ENCODE peak calls at places on chromosomes 5 and 9, in five cellular contexts. One of them, this sample, is unnamed.
A peak's percentile ranks its signal among the peaks of the same experiment; 100 is the strongest.

GRCh38 chr9:37480759-37481158 is 5.0 kb upstream of the POLR1E start:
- DNase-seq in colonic mucosa: no peak
- DNase-seq in coronary artery: no peak
- DNase-seq in A549: no peak
- DNase-seq in AG09319: no peak
- DNase-seq in this sample: no peak

GRCh38 chr9:117488659-117489058 is 73.8 kb upstream of the ASTN2 start:
- DNase-seq in colonic mucosa: no peak
- DNase-seq in coronary artery: no peak
- DNase-seq in A549: no peak
- DNase-seq in AG09319: no peak
- DNase-seq in this sample: no peak

GRCh38 chr9:95058795-95059386 is 258.6 kb downstream of the FANCC start:
- DNase-seq in colonic mucosa: no peak
- DNase-seq in coronary artery: no peak
- DNase-seq in A549: no peak
- DNase-seq in AG09319: no peak
- DNase-seq in this sample: no peak

GRCh38 chr5:30607301-30607700 is 586.2 kb upstream of the CDH6 start:
- DNase-seq in colonic mucosa: no peak
- DNase-seq in coronary artery: no peak
- DNase-seq in A549: no peak
- DNase-seq in AG09319: no peak
- DNase-seq in this sample: no peak

GRCh38 chr9:127980056-127980705 is 608 bp downstream of the EEIG1 start:
- DNase-seq in colonic mucosa: peak; percentile 72
- DNase-seq in coronary artery: no peak
- DNase-seq in A549: no peak
- DNase-seq in AG09319: no peak
- DNase-seq in this sample: peak; percentile 63

GRCh38 chr5:172688735-172689572 is 47.9 kb downstream of the NEURL1B start:
- DNase-seq in colonic mucosa: peak; percentile 69
- DNase-seq in coronary artery: no peak
- DNase-seq in A549: no peak
- DNase-seq in AG09319: no peak
- DNase-seq in this sample: peak; percentile 71

GRCh38 chr5:17808566-17808965 is 174.3 kb downstream of the TAF11L14 start:
- DNase-seq in colonic mucosa: no peak
- DNase-seq in coronary artery: no peak
- DNase-seq in A549: no peak
- DNase-seq in AG09319: no peak
- DNase-seq in this sample: no peak

GRCh38 chr5:140039561-140039960 is 3.5 kb downstream of the NRG2 start:
- DNase-seq in colonic mucosa: no peak
- DNase-seq in coronary artery: no peak
- DNase-seq in A549: no peak
- DNase-seq in AG09319: no peak
- DNase-seq in this sample: no peak

GRCh38 chr5:148084269-148084668 is 20.5 kb downstream of the SPINK5 start:
- DNase-seq in colonic mucosa: no peak
- DNase-seq in coronary artery: no peak
- DNase-seq in A549: no peak
- DNase-seq in AG09319: no peak
- DNase-seq in this sample: no peak

GRCh38 chr9:95045751-95046150 is 271.8 kb downstream of the FANCC start:
- DNase-seq in colonic mucosa: no peak
- DNase-seq in coronary artery: no peak
- DNase-seq in A549: no peak
- DNase-seq in AG09319: no peak
- DNase-seq in this sample: no peak

GRCh38 chr9:20835364-20836286 is 151.6 kb downstream of the FOCAD start:
- DNase-seq in colonic mucosa: no peak
- DNase-seq in coronary artery: no peak
- DNase-seq in A549: no peak
- DNase-seq in AG09319: no peak
- DNase-seq in this sample: peak; percentile 41

GRCh38 chr5:66527478-66527877 is 68.7 kb upstream of the MAST4 start:
- DNase-seq in colonic mucosa: no peak
- DNase-seq in coronary artery: no peak
- DNase-seq in A549: no peak
- DNase-seq in AG09319: no peak
- DNase-seq in this sample: no peak

GRCh38 chr9:2723666-2724065 is 6.4 kb downstream of the KCNV2 start:
- DNase-seq in colonic mucosa: no peak
- DNase-seq in coronary artery: no peak
- DNase-seq in A549: no peak
- DNase-seq in AG09319: no peak
- DNase-seq in this sample: no peak

GRCh38 chr9:127393680-127394079 is 3.3 kb upstream of the SLC2A8 start:
- DNase-seq in colonic mucosa: no peak
- DNase-seq in coronary artery: peak; percentile 7
- DNase-seq in A549: no peak
- DNase-seq in AG09319: peak; percentile 4
- DNase-seq in this sample: no peak

GRCh38 chr9:127336086-127336485 is 60.9 kb upstream of the SLC2A8 start:
- DNase-seq in colonic mucosa: no peak
- DNase-seq in coronary artery: no peak
- DNase-seq in A549: no peak
- DNase-seq in AG09319: no peak
- DNase-seq in this sample: no peak

GRCh38 chr9:1979815-1980367 is 35.3 kb upstream of the SMARCA2 start:
- DNase-seq in colonic mucosa: no peak
- DNase-seq in coronary artery: no peak
- DNase-seq in A549: no peak
- DNase-seq in AG09319: peak; percentile 72
- DNase-seq in this sample: no peak

GRCh38 chr9:135048046-135048757 is 39.3 kb upstream of the OLFM1 start:
- DNase-seq in colonic mucosa: no peak
- DNase-seq in coronary artery: peak; percentile 67
- DNase-seq in A549: no peak
- DNase-seq in AG09319: no peak
- DNase-seq in this sample: no peak

GRCh38 chr5:167716376-167716775 is 575.1 kb upstream of the WWC1 start:
- DNase-seq in colonic mucosa: no peak
- DNase-seq in coronary artery: no peak
- DNase-seq in A549: no peak
- DNase-seq in AG09319: peak; percentile 36
- DNase-seq in this sample: no peak

GRCh38 chr9:96327694-96328352 is 25.8 kb upstream of the HSD17B3 start:
- DNase-seq in colonic mucosa: peak; percentile 67
- DNase-seq in coronary artery: no peak
- DNase-seq in A549: peak; percentile 44
- DNase-seq in AG09319: peak; percentile 11
- DNase-seq in this sample: peak; percentile 58

GRCh38 chr5:19923742-19924141 is 64.3 kb downstream of the CDH18 start:
- DNase-seq in colonic mucosa: no peak
- DNase-seq in coronary artery: no peak
- DNase-seq in A549: no peak
- DNase-seq in AG09319: no peak
- DNase-seq in this sample: no peak

GRCh38 chr9:129023036-129023907 is 4.9 kb downstream of the SH3GLB2 start:
- DNase-seq in colonic mucosa: peak; percentile 36
- DNase-seq in coronary artery: peak; percentile 74
- DNase-seq in A549: no peak
- DNase-seq in AG09319: peak; percentile 90
- DNase-seq in this sample: no peak

GRCh38 chr9:35914307-35914807 is 5.1 kb downstream of the SPAAR start:
- DNase-seq in colonic mucosa: peak; percentile 80
- DNase-seq in coronary artery: peak; percentile 79
- DNase-seq in A549: peak; percentile 39
- DNase-seq in AG09319: no peak
- DNase-seq in this sample: peak; percentile 21

GRCh38 chr9:306907-307306 is 92.2 kb downstream of the DOCK8 start:
- DNase-seq in colonic mucosa: peak; percentile 43
- DNase-seq in coronary artery: no peak
- DNase-seq in A549: no peak
- DNase-seq in AG09319: no peak
- DNase-seq in this sample: no peak

GRCh38 chr5:38961691-38962090 is 112.5 kb downstream of the RICTOR start:
- DNase-seq in colonic mucosa: no peak
- DNase-seq in coronary artery: no peak
- DNase-seq in A549: no peak
- DNase-seq in AG09319: no peak
- DNase-seq in this sample: no peak

GRCh38 chr9:121639619-121640018 is 11.8 kb upstream of the DAB2IP start:
- DNase-seq in colonic mucosa: no peak
- DNase-seq in coronary artery: no peak
- DNase-seq in A549: no peak
- DNase-seq in AG09319: no peak
- DNase-seq in this sample: no peak

GRCh38 chr5:143495823-143496275 is 92.4 kb upstream of the NR3C1 start:
- DNase-seq in colonic mucosa: no peak
- DNase-seq in coronary artery: no peak
- DNase-seq in A549: peak; percentile 13
- DNase-seq in AG09319: no peak
- DNase-seq in this sample: no peak

GRCh38 chr5:86824642-86825041 is 206.9 kb downstream of the COX7C start:
- DNase-seq in colonic mucosa: no peak
- DNase-seq in coronary artery: no peak
- DNase-seq in A549: no peak
- DNase-seq in AG09319: no peak
- DNase-seq in this sample: no peak

DNA sequence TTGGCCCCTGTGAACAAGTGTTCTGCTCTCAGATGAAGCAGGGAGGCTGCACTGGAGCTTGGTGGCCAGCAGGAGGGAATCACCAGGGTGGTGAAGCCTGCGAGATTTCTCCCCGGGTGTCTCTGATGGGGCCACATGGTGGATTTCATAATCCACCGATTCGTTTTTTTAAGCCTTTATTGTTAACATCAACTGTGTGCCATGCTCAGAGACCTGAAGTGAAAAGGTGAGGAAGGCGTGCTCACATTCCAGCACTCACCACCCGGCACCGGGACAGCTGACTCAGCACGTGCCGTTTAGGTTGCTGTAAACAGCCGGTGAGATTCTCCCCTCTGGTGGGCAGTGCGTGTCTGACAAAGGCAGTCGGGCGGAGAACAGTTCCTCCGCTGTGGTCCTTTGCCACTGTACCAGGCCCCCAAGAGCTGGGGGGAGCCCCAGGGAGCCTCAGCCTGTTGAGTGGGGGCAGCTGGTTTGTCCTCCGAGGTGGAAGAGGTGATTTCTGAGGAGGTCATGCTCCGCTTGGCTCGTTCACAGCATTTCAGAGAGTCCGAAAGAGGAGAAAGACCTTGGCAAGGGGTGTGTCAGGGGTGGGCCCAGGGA is 12.7 kb upstream of the AHRR start:
- DNase-seq in colonic mucosa: no peak
- DNase-seq in coronary artery: no peak
- DNase-seq in A549: peak; percentile 29
- DNase-seq in AG09319: no peak
- DNase-seq in this sample: peak; percentile 72
- TF ChIP-seq CTCF in colonic mucosa: no peak
- TF ChIP-seq CTCF in coronary artery: no peak
- TF ChIP-seq CTCF in A549: no peak
- TF ChIP-seq CTCF in AG09319: peak; percentile 21
- TF ChIP-seq CTCF in this sample: peak; percentile 15

DNA sequence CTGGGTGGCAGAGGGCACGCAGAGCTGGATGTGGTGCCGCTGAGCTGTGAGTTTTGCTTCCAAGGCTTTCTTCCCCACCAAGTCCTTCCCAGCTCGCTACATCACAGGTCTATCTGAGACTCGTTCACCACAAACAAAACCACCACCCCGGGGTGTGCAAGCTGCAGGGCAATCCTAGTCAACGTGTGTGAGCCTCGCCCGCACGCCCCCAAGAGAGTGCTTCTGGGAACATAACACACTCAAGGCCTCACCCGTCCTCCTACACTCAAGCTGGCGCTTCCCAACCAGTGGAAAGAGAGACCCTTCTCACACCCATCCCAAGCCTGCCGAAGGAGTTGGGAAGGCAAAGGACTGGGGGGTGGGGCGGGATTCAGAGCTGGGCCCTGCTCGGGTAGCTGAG is 10.6 kb downstream of the SNAPC4 start:
- DNase-seq in colonic mucosa: no peak
- DNase-seq in coronary artery: no peak
- DNase-seq in A549: no peak
- DNase-seq in AG09319: no peak
- DNase-seq in this sample: no peak
- TF ChIP-seq CTCF in colonic mucosa: no peak
- TF ChIP-seq CTCF in coronary artery: no peak
- TF ChIP-seq CTCF in A549: no peak
- TF ChIP-seq CTCF in AG09319: no peak
- TF ChIP-seq CTCF in this sample: no peak

GRCh38 chr5:149381986-149382338 is 2.9 kb upstream of the IL17B start:
- DNase-seq in colonic mucosa: peak; percentile 81
- DNase-seq in coronary artery: peak; percentile 90
- DNase-seq in A549: peak; percentile 86
- DNase-seq in AG09319: no peak
- DNase-seq in this sample: peak; percentile 88
- TF ChIP-seq CTCF in colonic mucosa: peak; percentile 83
- TF ChIP-seq CTCF in coronary artery: peak; percentile 85
- TF ChIP-seq CTCF in A549: peak; percentile 91
- TF ChIP-seq CTCF in AG09319: peak; percentile 98
- TF ChIP-seq CTCF in this sample: peak; percentile 93

GRCh38 chr9:93967020-93967803 is 12.1 kb upstream of the BARX1 start:
- DNase-seq in colonic mucosa: peak; percentile 12
- DNase-seq in coronary artery: peak; percentile 50
- DNase-seq in A549: no peak
- DNase-seq in AG09319: no peak
- DNase-seq in this sample: no peak

GRCh38 chr9:93963969-93964368 is 8.8 kb upstream of the BARX1 start:
- DNase-seq in colonic mucosa: peak; percentile 3
- DNase-seq in coronary artery: peak; percentile 31
- DNase-seq in A549: no peak
- DNase-seq in AG09319: no peak
- DNase-seq in this sample: no peak

GRCh38 chr9:93964685-93965084 is 9.5 kb upstream of the BARX1 start:
- DNase-seq in colonic mucosa: peak; percentile 12
- DNase-seq in coronary artery: peak; percentile 46
- DNase-seq in A549: no peak
- DNase-seq in AG09319: no peak
- DNase-seq in this sample: no peak

GRCh38 chr9:93968451-93969327 is 13.5 kb upstream of the BARX1 start:
- DNase-seq in colonic mucosa: peak; percentile 13
- DNase-seq in coronary artery: peak; percentile 55
- DNase-seq in A549: no peak
- DNase-seq in AG09319: no peak
- DNase-seq in this sample: peak; percentile 46

DNA sequence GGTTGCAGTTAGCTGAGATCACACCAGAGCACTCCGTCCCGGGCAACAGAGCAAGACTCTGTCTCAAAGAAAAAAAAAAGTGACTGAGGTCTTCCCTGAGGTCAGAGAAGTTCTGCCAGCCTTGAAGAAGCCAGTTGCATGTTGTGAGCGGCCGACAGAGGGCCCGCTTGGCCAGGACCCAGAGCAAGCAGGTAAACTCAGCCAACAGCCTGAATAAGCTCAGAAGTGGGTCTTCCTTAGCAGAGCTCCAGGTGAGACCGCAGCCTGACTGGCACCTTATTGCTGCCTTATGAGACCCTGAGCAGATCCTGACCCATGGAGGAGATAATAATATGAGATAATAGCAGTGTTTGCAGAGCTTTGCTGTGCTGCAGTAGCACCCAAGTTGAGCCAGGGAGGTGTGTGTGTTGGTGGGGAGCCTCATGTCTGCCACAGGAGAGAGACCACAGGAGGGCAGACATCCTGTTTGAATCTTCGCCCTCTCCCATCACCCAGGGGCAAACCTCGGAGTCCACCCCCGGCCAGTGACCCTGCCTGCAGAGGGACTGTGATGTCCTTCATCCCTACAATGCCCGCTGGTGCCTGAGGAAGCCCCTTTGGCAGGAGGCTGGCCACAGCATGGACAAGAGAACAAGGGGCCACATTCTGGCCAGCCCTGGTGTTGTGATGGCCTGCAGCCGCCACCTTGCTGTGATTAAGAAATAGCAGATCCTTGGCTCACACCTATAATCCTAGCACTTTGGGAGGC is 10.8 kb upstream of the BARX1 start:
- DNase-seq in colonic mucosa: peak; percentile 11
- DNase-seq in coronary artery: peak; percentile 65
- DNase-seq in A549: no peak
- DNase-seq in AG09319: no peak
- DNase-seq in this sample: no peak
- TF ChIP-seq CTCF in colonic mucosa: no peak
- TF ChIP-seq CTCF in coronary artery: no peak
- TF ChIP-seq CTCF in A549: no peak
- TF ChIP-seq CTCF in AG09319: no peak
- TF ChIP-seq CTCF in this sample: no peak

This sample was measured in Calu3.